ENCODE peak calls at places on chromosomes 11 and 22, in nine cellular contexts. J is body of pancreas; R is upper lobe of right lung; P is ureter; X is stimulated activated CD4-positive, alpha-beta T cell treated with anti-CD3 and anti-CD28 coated beads, TNF-alpha, amount 100 ng/mL, for 48 hours; M is breast epithelium; N is activated CD8-positive, alpha-beta memory T cell treated with anti-CD3 and anti-CD28 coated beads for 1 hour; Q is DMS79 treated with DMSO at 0.1 percent for 48 hours; L is CD4-positive, alpha-beta T cell. D is an unnamed sample.

GRCh38 chr11:118938491-118939411 is 13.0 kb upstream of the BCL9L start:
- DNase-seq in Q (no peak), M (no peak), N (no peak), J (no peak), R (peak), L (no peak), X (no peak), P (no peak), D (no peak)

GRCh38 chr22:37802310-37803194 is 5.2 kb upstream of the GCAT start:
- DNase-seq in Q (peak), R (peak), L (no peak), P (peak), J (peak), X (no peak), N (no peak), M (no peak), D (peak)

GRCh38 chr11:9601876-9602199 is 28.4 kb downstream of the WEE1 start:
- DNase-seq in X (no peak), N (no peak), P (no peak), L (no peak), J (no peak), Q (no peak), R (no peak), M (no peak), D (peak)

GRCh38 chr11:7004482-7004881 is 15.7 kb downstream of the ZNF214 start:
- DNase-seq in J (no peak), R (no peak), X (no peak), N (no peak), M (no peak), L (no peak), P (no peak), Q (no peak), D (no peak)

GRCh38 chr11:5200582-5200981 is at the start of gene OR51V1:
- DNase-seq in X (no peak), N (no peak), Q (no peak), R (no peak), J (no peak), M (no peak), L (no peak), P (no peak), D (no peak)

GRCh38 chr11:44775366-44776356 is 48.9 kb downstream of the TSPAN18 start:
- DNase-seq in M (no peak), J (peak), P (no peak), N (no peak), Q (peak), L (peak), R (no peak), X (peak), D (no peak)

GRCh38 chr11:92828576-92828975 is 140.9 kb upstream of the MTNR1B start:
- DNase-seq in P (no peak), M (no peak), X (no peak), J (no peak), L (no peak), R (no peak), Q (no peak), N (no peak), D (no peak)

GRCh38 chr11:13983081-13983751 is 20.7 kb downstream of the SPON1 start:
- DNase-seq in R (no peak), N (no peak), L (no peak), X (no peak), J (no peak), Q (no peak), M (no peak), P (peak), D (no peak)

GRCh38 chr11:36044636-36045035 is 100.8 kb downstream of the LDLRAD3 start:
- DNase-seq in R (no peak), L (no peak), Q (peak), X (no peak), P (no peak), M (no peak), J (no peak), N (no peak), D (no peak)

GRCh38 chr11:2912498-2912897 is 16.7 kb downstream of the PHLDA2 start:
- DNase-seq in L (no peak), M (peak), Q (no peak), P (peak), J (peak), X (no peak), R (peak), N (no peak), D (no peak)

GRCh38 chr11:114196994-114197702 is 99.1 kb upstream of the NNMT start:
- DNase-seq in R (no peak), J (no peak), L (no peak), P (no peak), X (no peak), Q (no peak), M (no peak), N (no peak), D (no peak)

GRCh38 chr22:30201970-30202369 is 44.6 kb downstream of the LIF start:
- DNase-seq in P (no peak), R (no peak), M (no peak), N (no peak), L (no peak), J (no peak), X (no peak), Q (no peak), D (no peak)

GRCh38 chr11:115148101-115148500 is 356.1 kb downstream of the CADM1 start:
- DNase-seq in P (no peak), J (no peak), Q (no peak), N (no peak), M (no peak), L (no peak), X (no peak), R (no peak), D (no peak)

GRCh38 chr11:95897731-95898130 is 26.2 kb downstream of the MTMR2 start:
- DNase-seq in J (no peak), X (no peak), L (no peak), N (no peak), R (no peak), P (no peak), M (no peak), Q (no peak), D (no peak)

GRCh38 chr22:30246962-30247376 is 410 bp upstream of the LIF start:
- DNase-seq in L (no peak), X (no peak), P (no peak), Q (no peak), M (no peak), J (no peak), N (no peak), R (no peak), D (no peak)

GRCh38 chr11:57425565-57426438 is 1.1 kb downstream of the SLC43A3 start:
- DNase-seq in Q (peak), P (peak), J (peak), L (no peak), R (peak), N (no peak), M (peak), X (no peak), D (no peak)

GRCh38 chr11:78203184-78203583 is 14.5 kb downstream of the USP35 start:
- DNase-seq in L (peak), R (no peak), J (peak), Q (no peak), P (no peak), M (no peak), X (no peak), N (peak), D (no peak)

GRCh38 chr22:48205790-48206189 is 1443.3 kb downstream of the TBC1D22A start:
- DNase-seq in M (no peak), J (no peak), P (no peak), X (no peak), Q (no peak), N (no peak), L (no peak), R (no peak), D (no peak)

GRCh38 chr11:8814209-8814922 is 96.6 kb upstream of the AKIP1 start:
- DNase-seq in M (no peak), X (no peak), N (no peak), J (no peak), P (no peak), L (no peak), Q (peak), R (no peak), D (no peak)

GRCh38 chr11:2824851-2825250 is 60.7 kb downstream of the CDKN1C start:
- DNase-seq in X (no peak), Q (no peak), J (no peak), M (no peak), R (no peak), N (no peak), L (no peak), P (no peak), D (no peak)

GRCh38 chr11:776459-777287 is 614 bp downstream of the GATD1 start:
- DNase-seq in Q (no peak), X (no peak), M (no peak), P (no peak), J (peak), R (peak), N (no peak), L (no peak), D (no peak)

GRCh38 chr11:398826-399225 is 4.8 kb downstream of the PKP3 start:
- DNase-seq in X (no peak), P (no peak), J (no peak), R (no peak), L (no peak), Q (no peak), N (no peak), M (no peak), D (no peak)

GRCh38 chr11:14418801-14419417 is 59.9 kb upstream of the RRAS2 start:
- DNase-seq in J (peak), Q (no peak), M (no peak), N (no peak), P (no peak), X (no peak), R (no peak), L (no peak), D (no peak)

GRCh38 chr11:3837793-3838192 is 3.0 kb downstream of the RHOG start:
- DNase-seq in N (no peak), Q (no peak), M (no peak), J (peak), P (peak), X (no peak), R (no peak), L (no peak), D (no peak)

GRCh38 chr22:27836181-27836580 is 34.6 kb upstream of the MN1 start:
- DNase-seq in P (no peak), N (no peak), R (no peak), J (no peak), M (no peak), Q (no peak), L (no peak), X (no peak), D (no peak)

GRCh38 chr11:18699848-18700261 is 1.3 kb downstream of the TMEM86A start:
- DNase-seq in M (no peak), P (no peak), J (no peak), N (no peak), Q (no peak), R (no peak), X (no peak), L (no peak), D (no peak)

GRCh38 chr11:17257200-17257599 is 19.3 kb upstream of the NUCB2 start:
- DNase-seq in P (no peak), N (no peak), R (no peak), M (no peak), Q (no peak), L (no peak), X (no peak), J (no peak), D (no peak)

GRCh38 chr11:42958635-42959034 is 353.2 kb upstream of the API5 start:
- DNase-seq in R (no peak), Q (no peak), J (no peak), P (no peak), X (no peak), M (no peak), L (no peak), N (no peak), D (no peak)

GRCh38 chr11:9849384-9849783 is 185.5 kb downstream of the SWAP70 start:
- DNase-seq in Q (no peak), X (no peak), M (no peak), J (no peak), L (no peak), R (no peak), N (no peak), P (no peak), D (no peak)

GRCh38 chr11:48083427-48083826 is 103.1 kb downstream of the PTPRJ start:
- DNase-seq in X (no peak), L (no peak), P (no peak), Q (no peak), R (no peak), N (no peak), J (no peak), M (no peak), D (no peak)

GRCh38 chr22:49975543-49976389 is 15.2 kb downstream of the PIM3 start:
- DNase-seq in J (peak), X (peak), Q (no peak), R (peak), P (no peak), N (no peak), M (peak), L (no peak), D (no peak)

GRCh38 chr11:17827006-17827405 is 92.4 kb downstream of the KCNC1 start:
- DNase-seq in X (no peak), N (no peak), J (no peak), R (no peak), L (no peak), Q (peak), M (no peak), P (no peak), D (no peak)

GRCh38 chr11:121576531-121576930 is 123.8 kb upstream of the SORL1-AS1 start:
- DNase-seq in J (no peak), P (no peak), M (no peak), X (no peak), R (no peak), Q (no peak), L (no peak), N (no peak), D (no peak)

GRCh38 chr22:37820350-37820749 is 2.8 kb upstream of the GALR3 start:
- DNase-seq in L (no peak), R (no peak), X (no peak), P (no peak), N (no peak), M (no peak), J (no peak), Q (no peak), D (no peak)

GRCh38 chr11:96235725-96236124 is 107.3 kb downstream of the MAML2 start:
- DNase-seq in P (no peak), Q (no peak), M (no peak), N (no peak), L (no peak), J (no peak), R (no peak), X (peak), D (no peak)

D was measured in H1.